ENCODE peak calls at places on chromosomes 2 and 18, in nine cellular contexts. One of them, this sample, is unnamed.

GRCh38 chr2:3279236-3279960 is 98.2 kb downstream of the EIPR1 start:
- DNase-seq in astrocyte: no peak
- DNase-seq in heart left ventricle: no peak
- DNase-seq in IMR-90: no peak
- DNase-seq in NT2/D1: no peak
- DNase-seq in aorta: no peak
- DNase-seq in A549: no peak
- DNase-seq in right cardiac atrium: no peak
- DNase-seq in tibial artery: no peak
- DNase-seq in this sample: no peak

GRCh38 chr2:189002079-189002478 is 27.9 kb downstream of the COL3A1 start:
- DNase-seq in astrocyte: peak; percentile 78
- DNase-seq in aorta: no peak
- DNase-seq in A549: peak; percentile 80
- DNase-seq in IMR-90: peak; percentile 85
- DNase-seq in NT2/D1: no peak
- DNase-seq in heart left ventricle: no peak
- DNase-seq in right cardiac atrium: no peak
- DNase-seq in tibial artery: no peak
- DNase-seq in this sample: peak; percentile 33

GRCh38 chr2:192151848-192152247 is 42.9 kb downstream of the TMEFF2 start:
- DNase-seq in aorta: no peak
- DNase-seq in A549: no peak
- DNase-seq in NT2/D1: no peak
- DNase-seq in heart left ventricle: no peak
- DNase-seq in IMR-90: peak; percentile 74
- DNase-seq in tibial artery: no peak
- DNase-seq in astrocyte: peak; percentile 98
- DNase-seq in right cardiac atrium: no peak
- DNase-seq in this sample: peak; percentile 18

GRCh38 chr2:45882707-45883106 is 231.2 kb downstream of the PRKCE start:
- DNase-seq in astrocyte: peak; percentile 39
- DNase-seq in A549: no peak
- DNase-seq in tibial artery: peak; percentile 72
- DNase-seq in NT2/D1: no peak
- DNase-seq in IMR-90: no peak
- DNase-seq in right cardiac atrium: peak; percentile 85
- DNase-seq in aorta: peak; percentile 65
- DNase-seq in heart left ventricle: peak; percentile 56
- DNase-seq in this sample: no peak

GRCh38 chr2:212984129-212984528 is 167.3 kb downstream of the IKZF2 start:
- DNase-seq in right cardiac atrium: no peak
- DNase-seq in IMR-90: no peak
- DNase-seq in aorta: no peak
- DNase-seq in tibial artery: no peak
- DNase-seq in A549: no peak
- DNase-seq in NT2/D1: no peak
- DNase-seq in astrocyte: no peak
- DNase-seq in heart left ventricle: no peak
- DNase-seq in this sample: no peak

GRCh38 chr18:48080546-48080945 is 150.1 kb upstream of the SMAD2 start:
- DNase-seq in NT2/D1: no peak
- DNase-seq in astrocyte: no peak
- DNase-seq in A549: no peak
- DNase-seq in heart left ventricle: no peak
- DNase-seq in tibial artery: no peak
- DNase-seq in IMR-90: no peak
- DNase-seq in right cardiac atrium: no peak
- DNase-seq in aorta: no peak
- DNase-seq in this sample: no peak

GRCh38 chr18:35904389-35905037 is 68.0 kb upstream of the RMP24 start:
- DNase-seq in tibial artery: no peak
- DNase-seq in A549: no peak
- DNase-seq in NT2/D1: no peak
- DNase-seq in heart left ventricle: no peak
- DNase-seq in right cardiac atrium: no peak
- DNase-seq in aorta: no peak
- DNase-seq in astrocyte: no peak
- DNase-seq in IMR-90: no peak
- DNase-seq in this sample: no peak

GRCh38 chr2:127575185-127575765 is 39.8 kb downstream of the MYO7B start:
- DNase-seq in right cardiac atrium: no peak
- DNase-seq in A549: no peak
- DNase-seq in astrocyte: no peak
- DNase-seq in tibial artery: no peak
- DNase-seq in heart left ventricle: no peak
- DNase-seq in NT2/D1: no peak
- DNase-seq in IMR-90: no peak
- DNase-seq in aorta: no peak
- DNase-seq in this sample: no peak

DNA sequence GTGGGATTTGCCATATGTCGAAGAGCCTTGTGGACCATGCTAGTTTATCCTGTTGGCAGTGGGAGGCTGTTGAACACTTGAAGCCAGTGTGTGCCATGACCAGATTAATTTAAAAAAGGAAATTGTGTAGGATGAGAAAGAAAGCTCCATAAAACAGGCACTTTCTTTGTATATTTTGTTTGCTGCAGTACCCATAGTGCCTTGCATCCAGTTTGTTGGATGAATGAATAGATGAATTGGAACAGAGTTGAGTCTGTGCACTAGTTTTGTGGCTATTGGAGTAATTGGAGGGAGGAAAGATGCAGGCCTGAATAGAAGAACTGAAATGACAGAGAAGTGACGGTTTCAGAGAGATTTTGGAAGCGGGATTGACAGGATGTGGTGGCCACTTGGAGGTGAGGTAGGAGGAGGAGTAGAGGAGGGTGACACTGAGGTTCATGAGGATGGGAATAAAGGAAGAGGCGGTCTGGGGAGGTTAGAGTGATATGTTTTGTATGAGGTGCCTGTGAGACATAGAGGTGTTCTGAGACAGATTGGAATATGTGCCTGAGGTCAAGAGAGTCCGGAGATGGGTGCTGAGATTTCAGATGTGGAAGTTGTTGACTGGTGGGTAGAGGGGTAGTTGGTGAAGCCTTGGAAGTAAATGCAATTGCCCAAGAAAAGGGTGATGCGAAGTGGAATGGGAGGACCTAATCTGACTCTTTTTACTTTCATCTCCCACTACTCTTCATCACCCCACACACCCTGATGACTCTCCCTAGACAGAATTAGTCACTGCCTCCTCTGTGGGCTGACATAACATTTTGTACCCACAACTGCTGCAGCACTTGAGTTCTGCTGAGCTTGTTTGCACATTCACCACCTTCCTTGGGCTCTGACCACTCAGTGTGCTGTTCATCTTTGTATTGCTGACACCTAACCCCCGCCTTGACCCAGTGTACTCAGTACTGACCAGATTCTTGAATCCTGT is 5.1 kb downstream of the DGUOK start:
- DNase-seq in IMR-90: peak; percentile 69
- DNase-seq in astrocyte: peak; percentile 69
- DNase-seq in tibial artery: no peak
- DNase-seq in NT2/D1: no peak
- DNase-seq in right cardiac atrium: no peak
- DNase-seq in heart left ventricle: no peak
- DNase-seq in A549: no peak
- DNase-seq in aorta: no peak
- DNase-seq in this sample: peak; percentile 65
- H3K4me1 ChIP-seq in IMR-90: peaks cover 11% of the 10 kb centered on the region
- H3K4me1 ChIP-seq in astrocyte: peaks cover 19% of the 10 kb centered on the region
- H3K4me1 ChIP-seq in tibial artery: peaks cover 28% of the 10 kb centered on the region
- H3K4me1 ChIP-seq in NT2/D1: no peaks in the 10 kb centered on the region
- H3K4me1 ChIP-seq in right cardiac atrium: peaks cover 10% of the 10 kb centered on the region
- H3K4me1 ChIP-seq in heart left ventricle: peaks cover 29% of the 10 kb centered on the region
- H3K4me1 ChIP-seq in A549: peaks cover 43% of the 10 kb centered on the region
- H3K4me1 ChIP-seq in aorta: peaks cover 5% of the 10 kb centered on the region
- H3K4me1 ChIP-seq in this sample: peaks cover 33% of the 10 kb centered on the region

GRCh38 chr2:124693156-124693555 is 668.1 kb downstream of the CNTNAP5 start:
- DNase-seq in IMR-90: no peak
- DNase-seq in NT2/D1: no peak
- DNase-seq in A549: no peak
- DNase-seq in heart left ventricle: no peak
- DNase-seq in tibial artery: no peak
- DNase-seq in right cardiac atrium: no peak
- DNase-seq in aorta: no peak
- DNase-seq in astrocyte: no peak
- DNase-seq in this sample: no peak
- H3K4me1 ChIP-seq in IMR-90: no peaks in the 10 kb centered on the region
- H3K4me1 ChIP-seq in NT2/D1: no peaks in the 10 kb centered on the region
- H3K4me1 ChIP-seq in A549: no peaks in the 10 kb centered on the region
- H3K4me1 ChIP-seq in heart left ventricle: no peaks in the 10 kb centered on the region
- H3K4me1 ChIP-seq in tibial artery: no peaks in the 10 kb centered on the region
- H3K4me1 ChIP-seq in right cardiac atrium: no peaks in the 10 kb centered on the region
- H3K4me1 ChIP-seq in aorta: no peaks in the 10 kb centered on the region
- H3K4me1 ChIP-seq in astrocyte: no peaks in the 10 kb centered on the region
- H3K4me1 ChIP-seq in this sample: no peaks in the 10 kb centered on the region

DNA sequence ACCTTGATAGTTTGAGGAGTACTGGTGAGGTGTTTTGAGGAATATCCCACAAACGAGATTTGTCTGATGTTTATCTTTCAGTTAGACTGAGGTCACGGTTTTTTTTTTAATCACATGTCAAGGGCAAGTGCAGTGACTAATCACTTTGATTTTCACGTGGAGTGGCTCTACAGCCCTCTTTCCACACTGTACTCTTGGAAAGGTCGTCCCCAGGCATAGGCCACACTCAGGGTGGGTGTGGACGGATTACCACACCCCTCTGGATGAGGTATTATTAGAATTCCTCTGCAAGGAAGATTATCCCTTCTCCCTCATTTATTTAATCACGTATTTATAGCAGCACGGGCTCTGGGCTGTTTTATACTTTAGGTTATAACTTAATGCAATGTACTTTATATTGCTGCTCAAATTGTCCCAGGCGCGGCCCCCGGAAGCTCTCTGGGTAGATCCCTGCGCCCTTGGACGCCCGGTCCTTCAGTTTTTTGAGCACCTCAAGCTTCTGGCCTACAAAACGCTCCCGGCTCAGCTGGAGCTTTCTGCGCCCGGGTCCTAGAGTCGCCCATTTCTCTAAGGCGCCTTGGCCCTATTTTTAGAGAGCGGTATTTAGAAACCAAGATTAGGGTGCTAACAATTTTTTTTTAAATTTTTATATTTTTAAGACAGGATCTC is 515 bp upstream of the PLEKHB2 start:
- DNase-seq in tibial artery: peak; percentile 78
- DNase-seq in heart left ventricle: peak; percentile 39
- DNase-seq in IMR-90: peak; percentile 61
- DNase-seq in astrocyte: peak; percentile 58
- DNase-seq in NT2/D1: peak; percentile 44
- DNase-seq in aorta: peak; percentile 54
- DNase-seq in right cardiac atrium: no peak
- DNase-seq in A549: peak; percentile 91
- DNase-seq in this sample: peak; percentile 76
- H3K4me1 ChIP-seq in tibial artery: peaks cover 11% of the 10 kb centered on the region
- H3K4me1 ChIP-seq in heart left ventricle: peaks cover 29% of the 10 kb centered on the region
- H3K4me1 ChIP-seq in IMR-90: peaks cover 7% of the 10 kb centered on the region
- H3K4me1 ChIP-seq in astrocyte: peaks cover 14% of the 10 kb centered on the region
- H3K4me1 ChIP-seq in NT2/D1: peaks cover 2% of the 10 kb centered on the region
- H3K4me1 ChIP-seq in aorta: no peaks in the 10 kb centered on the region
- H3K4me1 ChIP-seq in right cardiac atrium: peaks cover 5% of the 10 kb centered on the region
- H3K4me1 ChIP-seq in A549: peaks cover 19% of the 10 kb centered on the region
- H3K4me1 ChIP-seq in this sample: no peaks in the 10 kb centered on the region

DNA sequence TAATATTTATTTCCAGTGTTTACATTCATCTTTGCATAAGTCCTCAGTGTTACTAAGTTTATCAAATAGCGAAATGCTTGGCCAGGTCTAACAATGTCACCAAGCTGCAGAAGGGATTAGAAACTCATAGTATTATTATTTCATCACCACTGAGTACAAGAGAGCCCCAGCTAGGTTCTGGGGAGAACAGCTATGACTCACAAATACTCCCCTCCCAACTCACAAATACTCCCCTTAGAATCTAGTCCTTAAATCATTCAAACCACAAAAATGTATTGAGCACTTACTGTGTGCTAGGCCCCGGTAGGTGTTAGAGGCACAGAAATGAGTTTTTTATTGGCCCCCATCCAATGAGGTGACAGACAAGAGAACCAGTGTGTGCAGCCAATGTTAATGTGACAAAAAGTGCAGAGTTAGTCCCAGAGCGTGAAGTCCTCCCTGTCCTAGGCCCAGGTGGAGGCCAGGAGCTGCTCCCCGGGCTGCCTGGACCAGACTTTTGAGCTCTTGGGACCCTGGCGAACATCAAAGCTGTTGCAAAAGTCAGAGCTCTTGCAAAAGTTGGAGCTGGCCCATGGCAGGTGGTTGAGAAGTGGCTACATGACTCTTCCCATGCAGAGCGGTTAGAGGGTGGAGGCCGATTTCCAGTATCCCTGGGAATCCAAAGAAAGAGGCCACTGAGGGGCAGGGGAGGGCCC is 9.8 kb downstream of the STEAP3 start:
- DNase-seq in astrocyte: peak; percentile 76
- DNase-seq in tibial artery: no peak
- DNase-seq in right cardiac atrium: no peak
- DNase-seq in IMR-90: peak; percentile 67
- DNase-seq in heart left ventricle: no peak
- DNase-seq in A549: no peak
- DNase-seq in NT2/D1: no peak
- DNase-seq in aorta: no peak
- DNase-seq in this sample: peak; percentile 52
- H3K4me1 ChIP-seq in astrocyte: peaks cover 44% of the 10 kb centered on the region
- H3K4me1 ChIP-seq in tibial artery: no peaks in the 10 kb centered on the region
- H3K4me1 ChIP-seq in right cardiac atrium: no peaks in the 10 kb centered on the region
- H3K4me1 ChIP-seq in IMR-90: peaks cover 29% of the 10 kb centered on the region
- H3K4me1 ChIP-seq in heart left ventricle: no peaks in the 10 kb centered on the region
- H3K4me1 ChIP-seq in A549: peaks cover 6% of the 10 kb centered on the region
- H3K4me1 ChIP-seq in NT2/D1: peaks cover 24% of the 10 kb centered on the region
- H3K4me1 ChIP-seq in aorta: no peaks in the 10 kb centered on the region
- H3K4me1 ChIP-seq in this sample: peaks cover 23% of the 10 kb centered on the region

GRCh38 chr2:154229971-154230370 is 358.2 kb downstream of the GALNT13 start:
- DNase-seq in heart left ventricle: no peak
- DNase-seq in tibial artery: no peak
- DNase-seq in NT2/D1: no peak
- DNase-seq in astrocyte: no peak
- DNase-seq in right cardiac atrium: no peak
- DNase-seq in A549: no peak
- DNase-seq in aorta: no peak
- DNase-seq in IMR-90: no peak
- DNase-seq in this sample: no peak
- H3K4me1 ChIP-seq in heart left ventricle: no peaks in the 10 kb centered on the region
- H3K4me1 ChIP-seq in tibial artery: no peaks in the 10 kb centered on the region
- H3K4me1 ChIP-seq in NT2/D1: no peaks in the 10 kb centered on the region
- H3K4me1 ChIP-seq in astrocyte: no peaks in the 10 kb centered on the region
- H3K4me1 ChIP-seq in right cardiac atrium: no peaks in the 10 kb centered on the region
- H3K4me1 ChIP-seq in A549: no peaks in the 10 kb centered on the region
- H3K4me1 ChIP-seq in aorta: no peaks in the 10 kb centered on the region
- H3K4me1 ChIP-seq in IMR-90: no peaks in the 10 kb centered on the region
- H3K4me1 ChIP-seq in this sample: no peaks in the 10 kb centered on the region